ENCODE peak calls at places on chromosomes 12 and 14, in five cellular contexts. One of them, this sample, is unnamed.

GRCh38 chr12:48331389-48331788 is 19.3 kb downstream of the ZNF641 start:
- DNase-seq in dorsolateral prefrontal cortex: no peak
- DNase-seq in AG04449: no peak
- DNase-seq in AG09309: no peak
- DNase-seq in foreskin fibroblast: no peak
- DNase-seq in this sample: no peak

GRCh38 chr12:57248934-57249742 is 1.8 kb downstream of the STAC3 start:
- DNase-seq in dorsolateral prefrontal cortex: no peak
- DNase-seq in AG04449: no peak
- DNase-seq in AG09309: no peak
- DNase-seq in foreskin fibroblast: no peak
- DNase-seq in this sample: no peak

GRCh38 chr14:91373591-91374245 is 43.9 kb downstream of the CCDC88C start:
- DNase-seq in dorsolateral prefrontal cortex: no peak
- DNase-seq in AG04449: no peak
- DNase-seq in AG09309: no peak
- DNase-seq in foreskin fibroblast: no peak
- DNase-seq in this sample: no peak

GRCh38 chr14:83473846-83474245 is 1940.2 kb upstream of the SEL1L start:
- DNase-seq in dorsolateral prefrontal cortex: no peak
- DNase-seq in AG04449: no peak
- DNase-seq in AG09309: no peak
- DNase-seq in foreskin fibroblast: peak
- DNase-seq in this sample: no peak

GRCh38 chr14:66624319-66624937 is 116.5 kb downstream of the GPHN start:
- DNase-seq in dorsolateral prefrontal cortex: no peak
- DNase-seq in AG04449: no peak
- DNase-seq in AG09309: peak
- DNase-seq in foreskin fibroblast: peak
- DNase-seq in this sample: no peak

GRCh38 chr14:41490323-41490722 is 116.4 kb upstream of the LRFN5 start:
- DNase-seq in dorsolateral prefrontal cortex: no peak
- DNase-seq in AG04449: no peak
- DNase-seq in AG09309: no peak
- DNase-seq in foreskin fibroblast: no peak
- DNase-seq in this sample: no peak

GRCh38 chr14:91417134-91417982 is at the start of gene CCDC88C:
- DNase-seq in dorsolateral prefrontal cortex: no peak
- DNase-seq in AG04449: no peak
- DNase-seq in AG09309: no peak
- DNase-seq in foreskin fibroblast: peak
- DNase-seq in this sample: no peak

GRCh38 chr12:26832817-26833691 is at the start of gene ITPR2:
- DNase-seq in dorsolateral prefrontal cortex: peak
- DNase-seq in AG04449: no peak
- DNase-seq in AG09309: no peak
- DNase-seq in foreskin fibroblast: peak
- DNase-seq in this sample: no peak

GRCh38 chr14:61973981-61974380 is 211.8 kb downstream of the SNAPC1 start:
- DNase-seq in dorsolateral prefrontal cortex: no peak
- DNase-seq in AG04449: peak
- DNase-seq in AG09309: peak
- DNase-seq in foreskin fibroblast: peak
- DNase-seq in this sample: no peak

GRCh38 chr14:73741386-73741875 is 27.2 kb upstream of the PNMA1 start:
- DNase-seq in dorsolateral prefrontal cortex: peak
- DNase-seq in AG04449: no peak
- DNase-seq in AG09309: no peak
- DNase-seq in foreskin fibroblast: peak
- DNase-seq in this sample: no peak

GRCh38 chr12:89768586-89769482 is 60.2 kb upstream of the ATP2B1 start:
- DNase-seq in dorsolateral prefrontal cortex: no peak
- DNase-seq in AG04449: peak
- DNase-seq in AG09309: peak
- DNase-seq in foreskin fibroblast: peak
- DNase-seq in this sample: peak

GRCh38 chr14:73170686-73171085 is 34.4 kb downstream of the PSEN1 start:
- DNase-seq in dorsolateral prefrontal cortex: no peak
- DNase-seq in AG04449: no peak
- DNase-seq in AG09309: no peak
- DNase-seq in foreskin fibroblast: no peak
- DNase-seq in this sample: no peak

GRCh38 chr14:57875296-57875695 is 9.4 kb upstream of the SLC35F4 start:
- DNase-seq in dorsolateral prefrontal cortex: no peak
- DNase-seq in AG04449: no peak
- DNase-seq in AG09309: no peak
- DNase-seq in foreskin fibroblast: no peak
- DNase-seq in this sample: peak

GRCh38 chr12:46043972-46044520 is 53.7 kb upstream of the SCAF11 start:
- DNase-seq in dorsolateral prefrontal cortex: no peak
- DNase-seq in AG04449: no peak
- DNase-seq in AG09309: no peak
- DNase-seq in foreskin fibroblast: no peak
- DNase-seq in this sample: no peak

GRCh38 chr12:21301-22189 is 45.0 kb upstream of the IQSEC3 start:
- DNase-seq in dorsolateral prefrontal cortex: no peak
- DNase-seq in AG04449: no peak
- DNase-seq in AG09309: no peak
- DNase-seq in foreskin fibroblast: no peak
- DNase-seq in this sample: no peak

GRCh38 chr14:92687681-92688433 is 60.6 kb downstream of the LGMN start:
- DNase-seq in dorsolateral prefrontal cortex: no peak
- DNase-seq in AG04449: no peak
- DNase-seq in AG09309: no peak
- DNase-seq in foreskin fibroblast: peak
- DNase-seq in this sample: no peak

GRCh38 chr12:8870591-8870990 is 43.7 kb upstream of the PHC1 start:
- DNase-seq in dorsolateral prefrontal cortex: no peak
- DNase-seq in AG04449: no peak
- DNase-seq in AG09309: no peak
- DNase-seq in foreskin fibroblast: no peak
- DNase-seq in this sample: no peak

GRCh38 chr14:68403794-68404522 is 388.9 kb downstream of the ZFP36L1 start:
- DNase-seq in dorsolateral prefrontal cortex: no peak
- DNase-seq in AG04449: no peak
- DNase-seq in AG09309: no peak
- DNase-seq in foreskin fibroblast: no peak
- DNase-seq in this sample: no peak

GRCh38 chr14:92690171-92691011 is 58.0 kb downstream of the LGMN start:
- DNase-seq in dorsolateral prefrontal cortex: no peak
- DNase-seq in AG04449: no peak
- DNase-seq in AG09309: no peak
- DNase-seq in foreskin fibroblast: peak
- DNase-seq in this sample: no peak

GRCh38 chr14:30998100-30998706 is 27.2 kb upstream of the AP4S1 start:
- DNase-seq in dorsolateral prefrontal cortex: no peak
- DNase-seq in AG04449: no peak
- DNase-seq in AG09309: no peak
- DNase-seq in foreskin fibroblast: no peak
- DNase-seq in this sample: no peak

GRCh38 chr12:28650906-28651305 is 460.6 kb downstream of the CCDC91 start:
- DNase-seq in dorsolateral prefrontal cortex: no peak
- DNase-seq in AG04449: no peak
- DNase-seq in AG09309: no peak
- DNase-seq in foreskin fibroblast: no peak
- DNase-seq in this sample: no peak

GRCh38 chr14:53509227-53509822 is 356.2 kb upstream of the DDHD1 start:
- DNase-seq in dorsolateral prefrontal cortex: no peak
- DNase-seq in AG04449: no peak
- DNase-seq in AG09309: no peak
- DNase-seq in foreskin fibroblast: peak
- DNase-seq in this sample: no peak

GRCh38 chr14:94689218-94689984 is 77.2 kb downstream of the SERPINA3 start:
- DNase-seq in dorsolateral prefrontal cortex: peak
- DNase-seq in AG04449: no peak
- DNase-seq in AG09309: no peak
- DNase-seq in foreskin fibroblast: peak
- DNase-seq in this sample: no peak

GRCh38 chr12:44584625-44585024 is 291.5 kb downstream of the NELL2 start:
- DNase-seq in dorsolateral prefrontal cortex: no peak
- DNase-seq in AG04449: no peak
- DNase-seq in AG09309: no peak
- DNase-seq in foreskin fibroblast: no peak
- DNase-seq in this sample: no peak

GRCh38 chr12:3204143-3204542 is 127.0 kb downstream of the TSPAN9 start:
- DNase-seq in dorsolateral prefrontal cortex: no peak
- DNase-seq in AG04449: no peak
- DNase-seq in AG09309: no peak
- DNase-seq in foreskin fibroblast: no peak
- DNase-seq in this sample: no peak

GRCh38 chr14:75822522-75823288 is 159.1 kb downstream of the TGFB3 start:
- DNase-seq in dorsolateral prefrontal cortex: no peak
- DNase-seq in AG04449: no peak
- DNase-seq in AG09309: peak
- DNase-seq in foreskin fibroblast: peak
- DNase-seq in this sample: no peak

GRCh38 chr12:72442217-72442616 is 170.0 kb downstream of the TRHDE start:
- DNase-seq in dorsolateral prefrontal cortex: no peak
- DNase-seq in AG04449: no peak
- DNase-seq in AG09309: no peak
- DNase-seq in foreskin fibroblast: no peak
- DNase-seq in this sample: no peak

GRCh38 chr14:106039400-106039799 is 513.0 kb downstream of the TMEM121 start:
- DNase-seq in dorsolateral prefrontal cortex: no peak
- DNase-seq in AG04449: no peak
- DNase-seq in AG09309: no peak
- DNase-seq in foreskin fibroblast: no peak
- DNase-seq in this sample: no peak

GRCh38 chr12:104215638-104216297 is at the start of gene TXNRD1:
- DNase-seq in dorsolateral prefrontal cortex: peak
- DNase-seq in AG04449: no peak
- DNase-seq in AG09309: no peak
- DNase-seq in foreskin fibroblast: peak
- DNase-seq in this sample: no peak

GRCh38 chr14:51680031-51680430 is 28.3 kb downstream of the FRMD6 start:
- DNase-seq in dorsolateral prefrontal cortex: no peak
- DNase-seq in AG04449: no peak
- DNase-seq in AG09309: no peak
- DNase-seq in foreskin fibroblast: no peak
- DNase-seq in this sample: no peak

GRCh38 chr14:35932659-35933159 is 106.6 kb downstream of the BRMS1L start:
- DNase-seq in dorsolateral prefrontal cortex: no peak
- DNase-seq in AG04449: no peak
- DNase-seq in AG09309: no peak
- DNase-seq in foreskin fibroblast: no peak
- DNase-seq in this sample: no peak

GRCh38 chr12:99752740-99753139 is 105.2 kb downstream of the GARIN6 start:
- DNase-seq in dorsolateral prefrontal cortex: no peak
- DNase-seq in AG04449: no peak
- DNase-seq in AG09309: no peak
- DNase-seq in foreskin fibroblast: no peak
- DNase-seq in this sample: no peak

GRCh38 chr14:53109688-53110041 is 43.5 kb downstream of the DDHD1 start:
- DNase-seq in dorsolateral prefrontal cortex: no peak
- DNase-seq in AG04449: no peak
- DNase-seq in AG09309: no peak
- DNase-seq in foreskin fibroblast: no peak
- DNase-seq in this sample: no peak

DNA sequence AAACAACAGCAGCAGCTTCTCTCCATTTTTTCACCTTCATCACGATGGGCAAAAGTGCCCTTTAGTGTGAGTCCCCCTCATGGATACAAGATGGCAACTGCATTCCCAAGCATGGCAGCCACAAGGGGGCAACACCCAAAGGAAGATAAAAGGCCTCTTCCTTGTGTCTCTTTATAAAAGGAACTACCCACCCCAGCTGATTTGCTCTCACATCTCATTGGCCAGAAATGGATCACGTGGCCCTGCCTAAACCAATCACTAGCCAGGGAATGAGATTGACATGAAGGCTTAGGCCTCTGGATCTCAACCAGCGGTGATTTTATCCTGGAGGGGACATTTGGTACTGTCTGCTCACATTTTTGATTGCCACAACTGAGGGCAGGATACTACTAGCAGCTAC is 21.9 kb upstream of the IFT81 start:
- DNase-seq in dorsolateral prefrontal cortex: peak
- DNase-seq in AG04449: no peak
- DNase-seq in AG09309: no peak
- DNase-seq in foreskin fibroblast: peak
- DNase-seq in this sample: peak
- TF ChIP-seq CTCF in dorsolateral prefrontal cortex: peak
- TF ChIP-seq CTCF in AG04449: peak
- TF ChIP-seq CTCF in AG09309: peak
- TF ChIP-seq CTCF in foreskin fibroblast: peak
- TF ChIP-seq CTCF in this sample: peak

DNA sequence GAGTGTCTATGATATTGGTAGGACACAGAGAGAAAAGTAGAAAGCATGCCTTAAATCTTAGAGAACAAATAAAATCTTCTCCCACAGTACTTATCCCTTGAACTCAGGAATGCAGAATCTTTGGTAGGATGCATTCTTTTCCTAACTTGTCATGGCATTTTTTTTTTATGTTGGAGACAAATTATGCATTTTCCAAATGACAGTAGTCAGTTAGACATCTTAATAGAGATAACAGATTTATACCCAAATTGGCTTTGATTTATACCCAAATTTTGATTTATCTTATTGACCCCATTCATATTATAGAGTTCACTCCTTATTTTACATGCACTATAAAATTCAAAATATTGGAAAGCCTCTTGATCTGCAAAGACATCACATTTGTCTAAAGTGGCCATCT is 132.9 kb downstream of the CNTN1 start:
- DNase-seq in dorsolateral prefrontal cortex: no peak
- DNase-seq in AG04449: no peak
- DNase-seq in AG09309: no peak
- DNase-seq in foreskin fibroblast: no peak
- DNase-seq in this sample: no peak
- H3K4me3 ChIP-seq in dorsolateral prefrontal cortex: no peak
- H3K4me3 ChIP-seq in AG04449: no peak
- H3K4me3 ChIP-seq in AG09309: no peak
- H3K4me3 ChIP-seq in foreskin fibroblast: no peak
- H3K4me3 ChIP-seq in this sample: no peak

GRCh38 chr14:39036760-39037159 is 66.3 kb downstream of the SEC23A start:
- DNase-seq in dorsolateral prefrontal cortex: no peak
- DNase-seq in AG04449: no peak
- DNase-seq in AG09309: no peak
- DNase-seq in foreskin fibroblast: no peak
- DNase-seq in this sample: no peak

GRCh38 chr14:39033371-39033770 is 69.7 kb downstream of the SEC23A start:
- DNase-seq in dorsolateral prefrontal cortex: no peak
- DNase-seq in AG04449: no peak
- DNase-seq in AG09309: no peak
- DNase-seq in foreskin fibroblast: no peak
- DNase-seq in this sample: no peak

GRCh38 chr14:39038542-39038941 is 64.5 kb downstream of the SEC23A start:
- DNase-seq in dorsolateral prefrontal cortex: no peak
- DNase-seq in AG04449: no peak
- DNase-seq in AG09309: no peak
- DNase-seq in foreskin fibroblast: no peak
- DNase-seq in this sample: no peak

GRCh38 chr14:39035336-39035735 is 67.7 kb downstream of the SEC23A start:
- DNase-seq in dorsolateral prefrontal cortex: no peak
- DNase-seq in AG04449: no peak
- DNase-seq in AG09309: no peak
- DNase-seq in foreskin fibroblast: no peak
- DNase-seq in this sample: no peak

GRCh38 chr14:39034481-39035296 is 68.3 kb downstream of the SEC23A start:
- DNase-seq in dorsolateral prefrontal cortex: no peak
- DNase-seq in AG04449: no peak
- DNase-seq in AG09309: no peak
- DNase-seq in foreskin fibroblast: peak
- DNase-seq in this sample: no peak
- TF ChIP-seq CTCF in dorsolateral prefrontal cortex: peak
- TF ChIP-seq CTCF in AG04449: peak
- TF ChIP-seq CTCF in AG09309: peak
- TF ChIP-seq CTCF in foreskin fibroblast: peak
- TF ChIP-seq CTCF in this sample: peak

GRCh38 chr12:6773662-6774351 is 1.5 kb downstream of the LAG3 start:
- DNase-seq in dorsolateral prefrontal cortex: no peak
- DNase-seq in AG04449: no peak
- DNase-seq in AG09309: no peak
- DNase-seq in foreskin fibroblast: peak
- DNase-seq in this sample: no peak
- H3K4me3 ChIP-seq in dorsolateral prefrontal cortex: peak
- H3K4me3 ChIP-seq in AG04449: no peak
- H3K4me3 ChIP-seq in AG09309: no peak
- H3K4me3 ChIP-seq in foreskin fibroblast: no peak
- H3K4me3 ChIP-seq in this sample: no peak

This sample was measured in epithelial cell of proximal tubule.